ENCODE peak calls at places on chromosomes 4 and X, in six cellular contexts. U is SK-N-SH, C is upper lobe of left lung, H is heart right ventricle, I is fibroblast of lung, A is H1. E is an unnamed sample.
A peak's percentile ranks its signal among the peaks of the same experiment; 100 is the strongest.

GRCh38 chr4:184536070-184536880 is 61.9 kb upstream of the IRF2 start:
- DNase-seq in U (no peak), C (no peak), H (no peak), I (peak; percentile 9), A (no peak), E (no peak)

GRCh38 chr4:184475096-184475461 is 729 bp upstream of the IRF2 start:
- DNase-seq in U (peak; percentile 61), C (peak; percentile 60), H (peak; percentile 30), I (peak; percentile 42), A (no peak), E (peak; percentile 66)

GRCh38 chr4:119050501-119051090 is 85.0 kb upstream of the MYOZ2 start:
- DNase-seq in U (no peak), C (no peak), H (no peak), I (peak; percentile 60), A (no peak), E (no peak)

GRCh38 chrX:8971116-8971515 is 62.8 kb downstream of the FAM9B start:
- DNase-seq in U (peak; percentile 10), C (no peak), H (no peak), I (peak; percentile 49), A (no peak), E (no peak)

GRCh38 chrX:151970661-151971060 is 3.8 kb downstream of the GABRE start:
- DNase-seq in U (no peak), C (peak; percentile 83), H (peak; percentile 71), I (peak; percentile 94), A (no peak), E (peak; percentile 36)

GRCh38 chrX:107731831-107732502 is 43.6 kb downstream of the TSC22D3 start:
- DNase-seq in U (peak; percentile 44), C (peak; percentile 95), H (peak; percentile 87), I (peak; percentile 79), A (no peak), E (peak; percentile 85)

GRCh38 chr4:4670869-4671268 is 129.0 kb upstream of the STX18 start:
- DNase-seq in U (no peak), C (no peak), H (no peak), I (peak; percentile 35), A (no peak), E (no peak)

GRCh38 chrX:16848541-16848940 is 21.6 kb downstream of the RBBP7 start:
- DNase-seq in U (no peak), C (no peak), H (no peak), I (no peak), A (no peak), E (no peak)

GRCh38 chr4:100649478-100649877 is 131.7 kb upstream of the EMCN start:
- DNase-seq in U (peak; percentile 5), C (no peak), H (no peak), I (peak; percentile 24), A (no peak), E (no peak)

GRCh38 chr4:122364700-122365404 is 14.0 kb upstream of the ADAD1 start:
- DNase-seq in U (no peak), C (no peak), H (no peak), I (no peak), A (no peak), E (peak; percentile 40)

GRCh38 chr4:36812153-36812552 is 432.4 kb upstream of the NWD2 start:
- DNase-seq in U (no peak), C (no peak), H (no peak), I (no peak), A (no peak), E (no peak)

GRCh38 chrX:132480581-132481203 is 8.1 kb downstream of the MBNL3 start:
- DNase-seq in U (no peak), C (peak; percentile 47), H (no peak), I (peak; percentile 17), A (no peak), E (peak; percentile 48)

GRCh38 chr4:3302164-3302785 is 9.5 kb downstream of the RGS12 start:
- DNase-seq in U (no peak), C (no peak), H (no peak), I (peak; percentile 64), A (no peak), E (no peak)

GRCh38 chrX:130770615-130771014 is 132.4 kb downstream of the ENOX2 start:
- DNase-seq in U (no peak), C (no peak), H (no peak), I (peak; percentile 88), A (no peak), E (no peak)

GRCh38 chr4:114015444-114015899 is 36.0 kb upstream of the ARSJ start:
- DNase-seq in U (peak; percentile 12), C (no peak), H (no peak), I (peak; percentile 100), A (no peak), E (no peak)

GRCh38 chrX:97691901-97692455 is 808.3 kb downstream of the RPA4 start:
- DNase-seq in U (no peak), C (no peak), H (no peak), I (no peak), A (no peak), E (no peak)

GRCh38 chrX:10158279-10158939 is 1.6 kb downstream of the CLCN4 start:
- DNase-seq in U (peak; percentile 84), C (no peak), H (peak; percentile 43), I (no peak), A (no peak), E (no peak)

GRCh38 chr4:168796362-168797106 is 213.5 kb downstream of the CBR4 start:
- DNase-seq in U (no peak), C (no peak), H (no peak), I (peak; percentile 95), A (no peak), E (no peak)

GRCh38 chrX:136259543-136259942 is 8.3 kb upstream of the MAP7D3 start:
- DNase-seq in U (no peak), C (no peak), H (no peak), I (peak; percentile 77), A (no peak), E (no peak)

GRCh38 chrX:38991656-38992558 is 190.6 kb downstream of the MID1IP1 start:
- DNase-seq in U (no peak), C (no peak), H (no peak), I (no peak), A (no peak), E (no peak)

GRCh38 chrX:153635788-153636668 is 11.0 kb upstream of the DUSP9 start:
- DNase-seq in U (peak; percentile 63), C (no peak), H (no peak), I (no peak), A (peak; percentile 31), E (no peak)

GRCh38 chr4:1503583-1504471 is 97.6 kb upstream of the NKX1-1 start:
- DNase-seq in U (peak; percentile 57), C (peak; percentile 17), H (no peak), I (no peak), A (no peak), E (peak; percentile 46)

GRCh38 chr4:84866295-84866694 is 100.2 kb downstream of the WDFY3 start:
- DNase-seq in U (no peak), C (no peak), H (no peak), I (no peak), A (no peak), E (no peak)

GRCh38 chrX:120286733-120287512 is 24.3 kb downstream of the TMEM255A start:
- DNase-seq in U (no peak), C (no peak), H (no peak), I (no peak), A (no peak), E (no peak)

GRCh38 chrX:47573334-47574095 is 8.7 kb upstream of the TIMP1 start:
- DNase-seq in U (no peak), C (no peak), H (peak; percentile 55), I (peak; percentile 61), A (no peak), E (peak; percentile 63)

GRCh38 chrX:13082286-13083065 is 38.1 kb upstream of the FAM9C start:
- DNase-seq in U (no peak), C (no peak), H (no peak), I (no peak), A (no peak), E (no peak)
- H3K4me1 ChIP-seq in U (peaks cover 7% of the 10 kb centered on the region), C (peaks cover 15% of the 10 kb centered on the region), H (no peaks in the 10 kb centered on the region), I (peaks cover 2% of the 10 kb centered on the region), A (no peaks in the 10 kb centered on the region), E (peaks cover 6% of the 10 kb centered on the region)

GRCh38 chr4:10620935-10621488 is 63.6 kb downstream of the CLNK start:
- DNase-seq in U (no peak), C (no peak), H (no peak), I (no peak), A (no peak), E (no peak)
- TF ChIP-seq CTCF in U (no peak), C (no peak), H (no peak), I (no peak), A (no peak), E (no peak)

GRCh38 chr4:70931359-70931758 is 29.2 kb downstream of the MOB1B start:
- DNase-seq in U (no peak), C (no peak), H (no peak), I (no peak), A (no peak), E (no peak)
- H3K4me1 ChIP-seq in U (peaks cover 5% of the 10 kb centered on the region), C (peaks cover 5% of the 10 kb centered on the region), H (no peaks in the 10 kb centered on the region), I (no peaks in the 10 kb centered on the region), A (no peaks in the 10 kb centered on the region), E (no peaks in the 10 kb centered on the region)

GRCh38 chr4:88283661-88284377 is 542 bp downstream of the PPM1K start:
- DNase-seq in U (peak; percentile 77), C (peak; percentile 46), H (peak; percentile 72), I (peak; percentile 66), A (no peak), E (peak; percentile 74)

GRCh38 chr4:88280228-88280795 is 4.0 kb downstream of the PPM1K start:
- DNase-seq in U (no peak), C (no peak), H (no peak), I (no peak), A (no peak), E (no peak)

GRCh38 chr4:88286897-88287296 is 2.5 kb upstream of the PPM1K start:
- DNase-seq in U (no peak), C (no peak), H (no peak), I (peak; percentile 7), A (no peak), E (no peak)

GRCh38 chr4:88285235-88285505 is 809 bp upstream of the PPM1K start:
- DNase-seq in U (no peak), C (no peak), H (no peak), I (no peak), A (no peak), E (no peak)

GRCh38 chr4:88284378-88285234 is at the start of gene PPM1K:
- DNase-seq in U (peak; percentile 95), C (peak; percentile 100), H (peak; percentile 100), I (peak; percentile 99), A (peak; percentile 95), E (peak; percentile 99)
- TF ChIP-seq CTCF in U (no peak), C (peak; percentile 13), H (peak; percentile 13), I (no peak), A (no peak), E (peak; percentile 30)

GRCh38 chr4:128519163-128519810 is 231.7 kb upstream of the PGRMC2 start:
- DNase-seq in U (no peak), C (no peak), H (peak; percentile 56), I (peak; percentile 74), A (no peak), E (no peak)

GRCh38 chr4:128517096-128517738 is 229.6 kb upstream of the PGRMC2 start:
- DNase-seq in U (no peak), C (no peak), H (no peak), I (peak; percentile 49), A (no peak), E (no peak)

GRCh38 chr4:128521156-128521555 is 233.5 kb upstream of the PGRMC2 start:
- DNase-seq in U (no peak), C (no peak), H (no peak), I (peak; percentile 77), A (no peak), E (no peak)

GRCh38 chr4:128516568-128516967 is 229.0 kb upstream of the PGRMC2 start:
- DNase-seq in U (no peak), C (no peak), H (no peak), I (peak; percentile 72), A (no peak), E (no peak)

GRCh38 chr4:128517739-128518510 is 230.3 kb upstream of the PGRMC2 start:
- DNase-seq in U (peak; percentile 31), C (peak; percentile 39), H (peak; percentile 38), I (peak; percentile 99), A (no peak), E (no peak)
- H3K4me1 ChIP-seq in U (peaks cover 25% of the 10 kb centered on the region), C (peaks cover 16% of the 10 kb centered on the region), H (peaks cover 8% of the 10 kb centered on the region), I (peaks cover 33% of the 10 kb centered on the region), A (peaks cover 12% of the 10 kb centered on the region), E (peaks cover 5% of the 10 kb centered on the region)